ENCODE peak calls at places on chromosome 13, in five cellular contexts. I, T, E, Z and O are unnamed samples.

GRCh38 chr13:80251403-80251802 is 89.5 kb downstream of the SPRY2 start:
- DNase-seq in I (no peak), T (no peak), E (no peak), Z (no peak), O (no peak)

GRCh38 chr13:111211789-111212516 is 96.8 kb downstream of the ARHGEF7 start:
- DNase-seq in I (no peak), T (no peak), E (no peak), Z (no peak), O (no peak)

GRCh38 chr13:79631260-79631659 is 150.3 kb downstream of the NDFIP2 start:
- DNase-seq in I (no peak), T (peak; percentile 42), E (no peak), Z (peak; percentile 72), O (no peak)

GRCh38 chr13:49258097-49258796 is 10.5 kb downstream of the CDADC1 start:
- DNase-seq in I (no peak), T (no peak), E (no peak), Z (no peak), O (no peak)

GRCh38 chr13:101673360-101674105 is 221.1 kb downstream of the ITGBL1 start:
- DNase-seq in I (no peak), T (peak; percentile 3), E (no peak), Z (no peak), O (no peak)

GRCh38 chr13:98225036-98225940 is 48.2 kb upstream of the RNF113B start:
- DNase-seq in I (no peak), T (no peak), E (no peak), Z (peak; percentile 47), O (no peak)

GRCh38 chr13:34124912-34125311 is 307.0 kb downstream of the RFC3 start:
- DNase-seq in I (no peak), T (no peak), E (no peak), Z (no peak), O (no peak)

GRCh38 chr13:46492946-46493345 is 60.0 kb upstream of the LRCH1 start:
- DNase-seq in I (no peak), T (peak; percentile 85), E (no peak), Z (peak; percentile 46), O (no peak)

GRCh38 chr13:96652506-96652905 is 341.8 kb downstream of the OXGR1 start:
- DNase-seq in I (no peak), T (no peak), E (no peak), Z (no peak), O (no peak)

GRCh38 chr13:106610511-106610910 is 42.6 kb upstream of the ARGLU1 start:
- DNase-seq in I (no peak), T (peak; percentile 39), E (no peak), Z (no peak), O (no peak)

GRCh38 chr13:91346848-91347211 is 657 bp upstream of the MIR17HG start:
- DNase-seq in I (no peak), T (no peak), E (no peak), Z (peak; percentile 21), O (no peak)

GRCh38 chr13:20473139-20473538 is 52.5 kb downstream of the CRYL1 start:
- DNase-seq in I (no peak), T (peak; percentile 86), E (no peak), Z (no peak), O (no peak)

GRCh38 chr13:84802073-84802472 is 919.8 kb upstream of the SLITRK1 start:
- DNase-seq in I (no peak), T (no peak), E (no peak), Z (no peak), O (no peak)

GRCh38 chr13:68261105-68261504 is 1031.0 kb upstream of the PCDH9 start:
- DNase-seq in I (no peak), T (no peak), E (no peak), Z (no peak), O (no peak)

GRCh38 chr13:60463787-60464186 is 66.8 kb downstream of the TDRD3 start:
- DNase-seq in I (no peak), T (no peak), E (no peak), Z (no peak), O (no peak)

GRCh38 chr13:18998389-18998788 is 183.2 kb downstream of the TUBA3C start:
- DNase-seq in I (no peak), T (no peak), E (no peak), Z (no peak), O (no peak)
- H3K9me3 ChIP-seq in I (no peaks in the 10 kb centered on the region), T (no peaks in the 10 kb centered on the region), E (peaks cover 6% of the 10 kb centered on the region), Z (no peaks in the 10 kb centered on the region), O (peaks cover 46% of the 10 kb centered on the region)

GRCh38 chr13:99973163-99973785 is 1.7 kb upstream of the ZIC5 start:
- DNase-seq in I (no peak), T (peak; percentile 71), E (no peak), Z (no peak), O (no peak)
- H3K9me3 ChIP-seq in I (no peaks in the 10 kb centered on the region), T (no peaks in the 10 kb centered on the region), E (no peaks in the 10 kb centered on the region), Z (no peaks in the 10 kb centered on the region), O (peaks cover 4% of the 10 kb centered on the region)

GRCh38 chr13:54356209-54356608 is 1327.6 kb downstream of the OLFM4 start:
- DNase-seq in I (no peak), T (no peak), E (no peak), Z (no peak), O (no peak)
- H3K9me3 ChIP-seq in I (no peaks in the 10 kb centered on the region), T (no peaks in the 10 kb centered on the region), E (no peaks in the 10 kb centered on the region), Z (no peaks in the 10 kb centered on the region), O (peaks cover 8% of the 10 kb centered on the region)

GRCh38 chr13:105414639-105415038 is 1120.8 kb downstream of the EFNB2 start:
- DNase-seq in I (no peak), T (no peak), E (no peak), Z (no peak), O (no peak)

GRCh38 chr13:105406551-105406950 is 1128.9 kb downstream of the EFNB2 start:
- DNase-seq in I (no peak), T (no peak), E (no peak), Z (no peak), O (no peak)

GRCh38 chr13:105410602-105411001 is 1124.9 kb downstream of the EFNB2 start:
- DNase-seq in I (peak; percentile 23), T (peak; percentile 47), E (peak; percentile 50), Z (peak; percentile 18), O (peak; percentile 47)

DNA sequence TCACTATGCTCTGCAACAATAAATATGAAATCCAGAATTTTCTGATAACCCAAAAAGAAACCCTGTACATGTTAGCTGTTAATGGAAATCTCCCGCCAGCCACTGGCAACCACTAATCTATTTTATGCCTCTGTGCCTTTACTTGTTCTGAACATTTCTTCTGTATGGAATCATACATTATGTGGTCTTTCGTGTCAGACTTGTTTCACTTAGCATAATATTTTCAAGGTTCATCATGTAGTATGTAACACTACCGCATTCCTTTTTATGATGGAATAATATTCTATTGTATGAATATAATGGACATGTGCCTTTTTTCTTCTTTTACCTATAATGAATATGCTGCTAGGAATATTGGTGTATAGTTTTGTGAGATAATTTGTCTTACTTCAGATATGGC is 1123.3 kb downstream of the EFNB2 start:
- DNase-seq in I (no peak), T (no peak), E (no peak), Z (no peak), O (no peak)
- H3K9me3 ChIP-seq in I (no peaks in the 10 kb centered on the region), T (no peaks in the 10 kb centered on the region), E (no peaks in the 10 kb centered on the region), Z (no peaks in the 10 kb centered on the region), O (no peaks in the 10 kb centered on the region)

GRCh38 chr13:93947651-93948050 is 531.8 kb downstream of the DCT start:
- DNase-seq in I (no peak), T (no peak), E (no peak), Z (no peak), O (no peak)
- H3K9me3 ChIP-seq in I (no peaks in the 10 kb centered on the region), T (no peaks in the 10 kb centered on the region), E (no peaks in the 10 kb centered on the region), Z (no peaks in the 10 kb centered on the region), O (no peaks in the 10 kb centered on the region)